ENCODE peak calls at places on chromosomes 13 and 19, in seven cellular contexts. S is GM23248, O is upper lobe of right lung, P is tibial nerve, L is cardiac muscle cell, R is neural progenitor cell, E is colonic mucosa. N is an unnamed sample.

GRCh38 chr19:56131651-56132050 is 9.4 kb upstream of the ZNF444 start:
- DNase-seq in S (no peak), O (no peak), P (no peak), L (no peak), R (no peak), E (no peak), N (no peak)

GRCh38 chr13:63010072-63010658 is 1594.5 kb upstream of the PCDH20 start:
- DNase-seq in S (no peak), O (no peak), P (no peak), L (no peak), R (no peak), E (no peak), N (no peak)

GRCh38 chr19:49422407-49423277 is 599 bp downstream of the PTH2 start:
- DNase-seq in S (peak; percentile 63), O (no peak), P (no peak), L (peak; percentile 46), R (peak; percentile 92), E (peak; percentile 34), N (peak; percentile 61)

GRCh38 chr19:1465191-1466016 is 13.6 kb downstream of the C19orf25 start:
- DNase-seq in S (no peak), O (no peak), P (no peak), L (no peak), R (peak; percentile 59), E (peak; percentile 63), N (no peak)

GRCh38 chr19:56837892-56838679 is 2.4 kb downstream of the PEG3 start:
- DNase-seq in S (peak; percentile 60), O (peak; percentile 84), P (peak; percentile 37), L (peak; percentile 83), R (no peak), E (peak; percentile 22), N (no peak)

GRCh38 chr19:38035515-38036495 is 128.8 kb downstream of the SIPA1L3 start:
- DNase-seq in S (peak; percentile 73), O (no peak), P (no peak), L (peak; percentile 38), R (no peak), E (no peak), N (peak; percentile 15)

GRCh38 chr19:14347999-14348889 is 33.0 kb upstream of the ADGRE5 start:
- DNase-seq in S (peak; percentile 71), O (peak; percentile 84), P (no peak), L (peak; percentile 70), R (peak; percentile 79), E (peak; percentile 73), N (peak; percentile 76)

GRCh38 chr13:64371461-64371860 is 2858.7 kb downstream of the PCDH9 start:
- DNase-seq in S (no peak), O (no peak), P (no peak), L (no peak), R (no peak), E (no peak), N (no peak)

GRCh38 chr13:66375756-66376155 is 854.4 kb downstream of the PCDH9 start:
- DNase-seq in S (no peak), O (no peak), P (no peak), L (no peak), R (no peak), E (no peak), N (peak; percentile 58)

GRCh38 chr13:33624740-33625139 is 193.2 kb upstream of the RFC3 start:
- DNase-seq in S (no peak), O (no peak), P (no peak), L (no peak), R (no peak), E (no peak), N (no peak)

GRCh38 chr13:100069278-100069677 is 19.6 kb upstream of the PCCA start:
- DNase-seq in S (peak; percentile 16), O (no peak), P (no peak), L (peak; percentile 85), R (no peak), E (no peak), N (peak; percentile 87)

GRCh38 chr19:6433663-6434062 is at the start of gene SLC25A41:
- DNase-seq in S (no peak), O (no peak), P (no peak), L (no peak), R (no peak), E (no peak), N (no peak)

GRCh38 chr19:35150445-35150844 is 4.1 kb upstream of the FXYD5 start:
- DNase-seq in S (no peak), O (no peak), P (no peak), L (no peak), R (no peak), E (no peak), N (no peak)

GRCh38 chr19:17333611-17334413 is 843 bp downstream of the ANO8 start:
- DNase-seq in S (peak; percentile 91), O (no peak), P (no peak), L (peak; percentile 89), R (peak; percentile 50), E (no peak), N (peak; percentile 65)

GRCh38 chr19:28670894-28671293 is 542.1 kb downstream of the UQCRFS1 start:
- DNase-seq in S (no peak), O (no peak), P (no peak), L (no peak), R (no peak), E (no peak), N (no peak)

GRCh38 chr19:45575216-45575615 is 9.4 kb downstream of the OPA3 start:
- DNase-seq in S (no peak), O (no peak), P (no peak), L (no peak), R (no peak), E (no peak), N (no peak)

GRCh38 chr19:31831421-31831820 is 482.2 kb upstream of the TSHZ3 start:
- DNase-seq in S (no peak), O (no peak), P (no peak), L (no peak), R (no peak), E (no peak), N (no peak)

GRCh38 chr13:40187836-40188591 is 478.4 kb downstream of the FOXO1 start:
- DNase-seq in S (peak; percentile 51), O (no peak), P (no peak), L (no peak), R (no peak), E (no peak), N (no peak)

GRCh38 chr13:38670627-38671026 is 16.2 kb upstream of the FREM2 start:
- DNase-seq in S (peak; percentile 53), O (no peak), P (no peak), L (peak; percentile 88), R (no peak), E (no peak), N (no peak)

GRCh38 chr13:98567140-98567539 is 9.8 kb downstream of the STK24 start:
- DNase-seq in S (no peak), O (no peak), P (no peak), L (no peak), R (no peak), E (no peak), N (no peak)
- H3K4me1 ChIP-seq in S (peaks cover 49% of the 10 kb centered on the region), O (peaks cover 84% of the 10 kb centered on the region), P (no peaks in the 10 kb centered on the region), L (peaks cover 29% of the 10 kb centered on the region), R (peaks cover 35% of the 10 kb centered on the region), E (peaks cover 32% of the 10 kb centered on the region), N (peaks cover 49% of the 10 kb centered on the region)

DNA sequence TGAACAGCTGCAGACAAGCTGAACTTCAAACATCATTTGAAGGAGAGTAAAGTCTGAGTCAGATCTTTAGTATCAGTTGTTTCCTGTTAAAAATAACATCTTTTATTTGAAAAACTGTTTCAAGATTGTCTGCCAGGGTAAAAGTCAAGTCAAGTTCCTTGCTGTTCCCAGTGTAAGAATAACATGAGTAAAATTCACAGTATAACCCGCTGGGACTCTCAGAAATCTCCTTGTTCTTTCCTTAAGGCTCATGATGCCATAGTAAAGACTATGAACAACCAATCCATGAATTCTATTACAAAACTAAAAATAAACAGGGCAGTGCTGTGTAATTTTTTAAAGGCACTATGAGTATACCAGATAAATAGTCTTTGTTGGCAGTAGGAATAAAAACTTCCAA is 112.9 kb downstream of the IRS2 start:
- DNase-seq in S (no peak), O (no peak), P (no peak), L (no peak), R (no peak), E (no peak), N (peak; percentile 36)
- H3K4me3 ChIP-seq in S (no peak overlapping the region), O (no peak overlapping the region), P (no peak overlapping the region), L (no peak overlapping the region), R (no peak overlapping the region), E (no peak overlapping the region), N (no peak overlapping the region)

GRCh38 chr19:19405919-19406877 is 723 bp downstream of the GATAD2A start:
- DNase-seq in S (peak; percentile 70), O (peak; percentile 83), P (no peak), L (peak; percentile 50), R (peak; percentile 80), E (peak; percentile 59), N (peak; percentile 73)
- H3K4me1 ChIP-seq in S (peaks cover 62% of the 10 kb centered on the region), O (peaks cover 53% of the 10 kb centered on the region), P (no peaks in the 10 kb centered on the region), L (peaks cover 31% of the 10 kb centered on the region), R (peaks cover 42% of the 10 kb centered on the region), E (peaks cover 5% of the 10 kb centered on the region), N (peaks cover 60% of the 10 kb centered on the region)

GRCh38 chr13:46180393-46180792 is 1.6 kb downstream of the LCP1 start:
- DNase-seq in S (no peak), O (no peak), P (no peak), L (no peak), R (no peak), E (no peak), N (no peak)
- H3K4me3 ChIP-seq in S (no peak overlapping the region), O (peak overlapping the region; percentile 40), P (no peak overlapping the region), L (no peak overlapping the region), R (no peak overlapping the region), E (peak overlapping the region; percentile 25), N (no peak overlapping the region)

GRCh38 chr13:77319536-77319935 is 7.4 kb downstream of the MYCBP2 start:
- DNase-seq in S (no peak), O (no peak), P (no peak), L (no peak), R (no peak), E (no peak), N (no peak)
- H3K4me1 ChIP-seq in S (peaks cover 10% of the 10 kb centered on the region), O (peaks cover 37% of the 10 kb centered on the region), P (no peaks in the 10 kb centered on the region), L (no peaks in the 10 kb centered on the region), R (peaks cover 5% of the 10 kb centered on the region), E (no peaks in the 10 kb centered on the region), N (peaks cover 60% of the 10 kb centered on the region)

N was measured in adipocyte.